ENCODE peak calls at places on chromosomes 7 and 10, in eight cellular contexts. One of them, this sample, is unnamed.

GRCh38 chr7:138091073-138091472 is 14.8 kb downstream of the AKR1D1 start:
- DNase-seq in upper lobe of right lung: no peak
- DNase-seq in nucleus accumbens: no peak
- DNase-seq in LoVo: no peak
- DNase-seq in CD4-positive, CD25-positive, alpha-beta regulatory T cell: no peak
- DNase-seq in astrocyte of the spinal cord: no peak
- DNase-seq in A549: no peak
- DNase-seq in effector CD4-positive, alpha-beta T cell: no peak
- DNase-seq in this sample: no peak

GRCh38 chr10:120042705-120043104 is 150.2 kb downstream of the SEC23IP start:
- DNase-seq in astrocyte of the spinal cord: no peak
- DNase-seq in LoVo: no peak
- DNase-seq in effector CD4-positive, alpha-beta T cell: no peak
- DNase-seq in upper lobe of right lung: no peak
- DNase-seq in A549: no peak
- DNase-seq in nucleus accumbens: no peak
- DNase-seq in CD4-positive, CD25-positive, alpha-beta regulatory T cell: no peak
- DNase-seq in this sample: no peak

GRCh38 chr10:46524471-46525176 is 31.8 kb downstream of the GPRIN2 start:
- DNase-seq in effector CD4-positive, alpha-beta T cell: no peak
- DNase-seq in A549: peak; percentile 100
- DNase-seq in LoVo: no peak
- DNase-seq in CD4-positive, CD25-positive, alpha-beta regulatory T cell: no peak
- DNase-seq in nucleus accumbens: no peak
- DNase-seq in astrocyte of the spinal cord: peak; percentile 62
- DNase-seq in upper lobe of right lung: peak; percentile 68
- DNase-seq in this sample: no peak

GRCh38 chr7:115724400-115725056 is 306.0 kb downstream of the TFEC start:
- DNase-seq in LoVo: peak; percentile 56
- DNase-seq in astrocyte of the spinal cord: no peak
- DNase-seq in A549: peak; percentile 7
- DNase-seq in upper lobe of right lung: no peak
- DNase-seq in effector CD4-positive, alpha-beta T cell: no peak
- DNase-seq in CD4-positive, CD25-positive, alpha-beta regulatory T cell: no peak
- DNase-seq in nucleus accumbens: no peak
- DNase-seq in this sample: no peak

GRCh38 chr7:95246935-95247370 is 77.4 kb downstream of the PON1 start:
- DNase-seq in effector CD4-positive, alpha-beta T cell: no peak
- DNase-seq in astrocyte of the spinal cord: peak; percentile 78
- DNase-seq in CD4-positive, CD25-positive, alpha-beta regulatory T cell: peak; percentile 44
- DNase-seq in LoVo: peak; percentile 76
- DNase-seq in A549: peak; percentile 89
- DNase-seq in nucleus accumbens: peak; percentile 35
- DNase-seq in upper lobe of right lung: no peak
- DNase-seq in this sample: peak; percentile 82

GRCh38 chr7:143426479-143427142 is 16.6 kb upstream of the TAS2R60 start:
- DNase-seq in CD4-positive, CD25-positive, alpha-beta regulatory T cell: peak; percentile 43
- DNase-seq in upper lobe of right lung: no peak
- DNase-seq in astrocyte of the spinal cord: no peak
- DNase-seq in effector CD4-positive, alpha-beta T cell: no peak
- DNase-seq in LoVo: no peak
- DNase-seq in A549: no peak
- DNase-seq in nucleus accumbens: no peak
- DNase-seq in this sample: no peak

GRCh38 chr10:133157662-133158436 is 2.2 kb upstream of the KNDC1 start:
- DNase-seq in A549: no peak
- DNase-seq in effector CD4-positive, alpha-beta T cell: no peak
- DNase-seq in LoVo: no peak
- DNase-seq in upper lobe of right lung: no peak
- DNase-seq in nucleus accumbens: no peak
- DNase-seq in CD4-positive, CD25-positive, alpha-beta regulatory T cell: no peak
- DNase-seq in astrocyte of the spinal cord: no peak
- DNase-seq in this sample: no peak

GRCh38 chr10:72171175-72171630 is 44.6 kb upstream of the ANAPC16 start:
- DNase-seq in A549: peak; percentile 97
- DNase-seq in LoVo: peak; percentile 93
- DNase-seq in astrocyte of the spinal cord: peak; percentile 84
- DNase-seq in nucleus accumbens: no peak
- DNase-seq in upper lobe of right lung: no peak
- DNase-seq in CD4-positive, CD25-positive, alpha-beta regulatory T cell: no peak
- DNase-seq in effector CD4-positive, alpha-beta T cell: no peak
- DNase-seq in this sample: no peak

GRCh38 chr7:36286241-36286640 is 103.4 kb upstream of the ANLN start:
- DNase-seq in upper lobe of right lung: no peak
- DNase-seq in nucleus accumbens: no peak
- DNase-seq in astrocyte of the spinal cord: no peak
- DNase-seq in effector CD4-positive, alpha-beta T cell: peak; percentile 64
- DNase-seq in LoVo: no peak
- DNase-seq in A549: no peak
- DNase-seq in CD4-positive, CD25-positive, alpha-beta regulatory T cell: peak; percentile 80
- DNase-seq in this sample: peak; percentile 46

GRCh38 chr7:144403102-144403501 is 391 bp downstream of the NOBOX start:
- DNase-seq in effector CD4-positive, alpha-beta T cell: no peak
- DNase-seq in A549: no peak
- DNase-seq in astrocyte of the spinal cord: no peak
- DNase-seq in CD4-positive, CD25-positive, alpha-beta regulatory T cell: no peak
- DNase-seq in nucleus accumbens: no peak
- DNase-seq in upper lobe of right lung: no peak
- DNase-seq in LoVo: no peak
- DNase-seq in this sample: no peak

GRCh38 chr7:135661311-135662122 is 797 bp upstream of the STMP1 start:
- DNase-seq in upper lobe of right lung: no peak
- DNase-seq in astrocyte of the spinal cord: no peak
- DNase-seq in LoVo: no peak
- DNase-seq in nucleus accumbens: no peak
- DNase-seq in A549: no peak
- DNase-seq in effector CD4-positive, alpha-beta T cell: no peak
- DNase-seq in CD4-positive, CD25-positive, alpha-beta regulatory T cell: peak; percentile 6
- DNase-seq in this sample: no peak